ENCODE peak calls at places on chromosomes 5 and 9, in ten cellular contexts. K is activated T-cell treated with anti-CD3 and anti-CD28 coated beads for 24 hours; V is Kasumi-1; X is HFFc6; O is cardiac muscle cell; H is cardiac fibroblast; A is iPS-NIHi11; I is stimulated activated CD8-positive, alpha-beta memory T cell treated with anti-CD3 and anti-CD28 coated beads, Interleukin-15, amount 100 ng/mL, for 4 hours; D is activated CD8-positive, alpha-beta memory T cell treated with anti-CD3 and anti-CD28 coated beads, Interleukin-2, amount 50 U/mL, for 48 hours; F is neural crest cell. J is an unnamed sample.

GRCh38 chr9:98867434-98868168 is 60.1 kb downstream of the GALNT12 start:
- DNase-seq in K (no peak), V (peak), X (peak), O (no peak), H (peak), A (no peak), I (no peak), D (no peak), F (no peak), J (no peak)

GRCh38 chr9:94973491-94973941 is 247.0 kb downstream of the AOPEP start:
- DNase-seq in K (no peak), V (no peak), X (no peak), O (no peak), H (peak), A (no peak), I (no peak), D (no peak), F (no peak), J (no peak)

GRCh38 chr5:138647794-138648193 is 72.6 kb upstream of the HSPA9 start:
- DNase-seq in K (no peak), V (no peak), X (no peak), O (no peak), H (no peak), A (no peak), I (no peak), D (no peak), F (no peak), J (no peak)

GRCh38 chr9:127194881-127195713 is 69.5 kb upstream of the GARNL3 start:
- DNase-seq in K (no peak), V (no peak), X (peak), O (no peak), H (no peak), A (peak), I (no peak), D (no peak), F (no peak), J (no peak)

GRCh38 chr5:122413722-122414121 is 101.7 kb downstream of the SNCAIP start:
- DNase-seq in K (no peak), V (no peak), X (no peak), O (no peak), H (no peak), A (no peak), I (no peak), D (no peak), F (no peak), J (no peak)

GRCh38 chr9:98978231-98978681 is 34.5 kb downstream of the COL15A1 start:
- DNase-seq in K (no peak), V (no peak), X (no peak), O (no peak), H (no peak), A (peak), I (no peak), D (no peak), F (no peak), J (no peak)

GRCh38 chr5:116507941-116508655 is 66.5 kb downstream of the SEMA6A start:
- DNase-seq in K (no peak), V (no peak), X (no peak), O (no peak), H (no peak), A (no peak), I (no peak), D (no peak), F (no peak), J (no peak)

GRCh38 chr5:43815504-43815903 is 212.5 kb downstream of the NNT start:
- DNase-seq in K (no peak), V (no peak), X (no peak), O (no peak), H (no peak), A (no peak), I (no peak), D (no peak), F (no peak), J (no peak)

GRCh38 chr9:130972957-130973685 is 34.1 kb upstream of the FIBCD1 start:
- DNase-seq in K (no peak), V (no peak), X (no peak), O (no peak), H (no peak), A (no peak), I (no peak), D (no peak), F (no peak), J (no peak)

GRCh38 chr5:112776301-112776856 is 38.7 kb downstream of the APC start:
- DNase-seq in K (no peak), V (no peak), X (peak), O (no peak), H (peak), A (no peak), I (no peak), D (no peak), F (no peak), J (no peak)